ENCODE peak calls at places on chromosomes 5 and 9, in eight cellular contexts. One of them, this sample, is unnamed.

GRCh38 chr9:121574771-121575519 is 75.3 kb upstream of the GGTA1 start:
- DNase-seq in transverse colon: no peak
- DNase-seq in K562: no peak
- DNase-seq in H1: no peak
- DNase-seq in stomach: no peak
- DNase-seq in sigmoid colon: no peak
- DNase-seq in GM12878: no peak
- DNase-seq in suprapubic skin: no peak
- DNase-seq in this sample: no peak

GRCh38 chr9:135805422-135806022 is 101.8 kb downstream of the CAMSAP1 start:
- DNase-seq in H1: peak
- DNase-seq in transverse colon: no peak
- DNase-seq in suprapubic skin: no peak
- DNase-seq in GM12878: no peak
- DNase-seq in stomach: no peak
- DNase-seq in sigmoid colon: no peak
- DNase-seq in K562: no peak
- DNase-seq in this sample: no peak

GRCh38 chr9:113844466-113844865 is 31.6 kb upstream of the ZNF618 start:
- DNase-seq in H1: no peak
- DNase-seq in K562: no peak
- DNase-seq in sigmoid colon: no peak
- DNase-seq in GM12878: no peak
- DNase-seq in suprapubic skin: no peak
- DNase-seq in stomach: no peak
- DNase-seq in transverse colon: no peak
- DNase-seq in this sample: no peak

GRCh38 chr5:6757414-6757969 is 44.3 kb downstream of the TENT4A start:
- DNase-seq in GM12878: no peak
- DNase-seq in sigmoid colon: peak
- DNase-seq in stomach: no peak
- DNase-seq in transverse colon: no peak
- DNase-seq in H1: no peak
- DNase-seq in suprapubic skin: no peak
- DNase-seq in K562: no peak
- DNase-seq in this sample: no peak

GRCh38 chr9:92970467-92970923 is 23.2 kb downstream of the FGD3 start:
- DNase-seq in H1: peak
- DNase-seq in K562: no peak
- DNase-seq in GM12878: no peak
- DNase-seq in sigmoid colon: no peak
- DNase-seq in suprapubic skin: peak
- DNase-seq in transverse colon: no peak
- DNase-seq in stomach: peak
- DNase-seq in this sample: no peak

GRCh38 chr5:150358261-150359095 is 981 bp downstream of the TCOF1 start:
- DNase-seq in sigmoid colon: no peak
- DNase-seq in H1: no peak
- DNase-seq in transverse colon: no peak
- DNase-seq in suprapubic skin: no peak
- DNase-seq in K562: no peak
- DNase-seq in GM12878: no peak
- DNase-seq in stomach: no peak
- DNase-seq in this sample: no peak

GRCh38 chr5:43193171-43193951 is 1.3 kb downstream of the NIM1K start:
- DNase-seq in transverse colon: no peak
- DNase-seq in K562: peak
- DNase-seq in GM12878: no peak
- DNase-seq in H1: no peak
- DNase-seq in sigmoid colon: no peak
- DNase-seq in stomach: no peak
- DNase-seq in suprapubic skin: no peak
- DNase-seq in this sample: no peak

GRCh38 chr5:149581192-149581861 is at the start of gene ARHGEF37:
- DNase-seq in stomach: peak
- DNase-seq in H1: peak
- DNase-seq in sigmoid colon: peak
- DNase-seq in transverse colon: peak
- DNase-seq in suprapubic skin: peak
- DNase-seq in GM12878: no peak
- DNase-seq in K562: no peak
- DNase-seq in this sample: peak

GRCh38 chr5:149082271-149082670 is 19.4 kb upstream of the SH3TC2 start:
- DNase-seq in sigmoid colon: no peak
- DNase-seq in stomach: no peak
- DNase-seq in GM12878: no peak
- DNase-seq in K562: no peak
- DNase-seq in transverse colon: no peak
- DNase-seq in suprapubic skin: no peak
- DNase-seq in H1: no peak
- DNase-seq in this sample: no peak

GRCh38 chr9:79395691-79396558 is 175.8 kb upstream of the TLE4 start:
- DNase-seq in stomach: no peak
- DNase-seq in GM12878: no peak
- DNase-seq in K562: no peak
- DNase-seq in suprapubic skin: no peak
- DNase-seq in transverse colon: no peak
- DNase-seq in H1: no peak
- DNase-seq in sigmoid colon: no peak
- DNase-seq in this sample: no peak

GRCh38 chr9:123796618-123797484 is 133.1 kb downstream of the DENND1A start:
- DNase-seq in transverse colon: no peak
- DNase-seq in K562: no peak
- DNase-seq in H1: no peak
- DNase-seq in suprapubic skin: no peak
- DNase-seq in stomach: no peak
- DNase-seq in GM12878: no peak
- DNase-seq in sigmoid colon: no peak
- DNase-seq in this sample: no peak

GRCh38 chr9:34550681-34551270 is 28.0 kb upstream of the ENHO start:
- DNase-seq in K562: no peak
- DNase-seq in sigmoid colon: peak
- DNase-seq in stomach: no peak
- DNase-seq in GM12878: no peak
- DNase-seq in suprapubic skin: no peak
- DNase-seq in transverse colon: no peak
- DNase-seq in H1: peak
- DNase-seq in this sample: no peak

GRCh38 chr5:44681906-44682305 is 126.8 kb upstream of the MRPS30 start:
- DNase-seq in sigmoid colon: no peak
- DNase-seq in suprapubic skin: no peak
- DNase-seq in transverse colon: no peak
- DNase-seq in stomach: no peak
- DNase-seq in GM12878: no peak
- DNase-seq in H1: no peak
- DNase-seq in K562: no peak
- DNase-seq in this sample: no peak

GRCh38 chr5:54838843-54839242 is 146.6 kb downstream of the ESM1 start:
- DNase-seq in stomach: no peak
- DNase-seq in transverse colon: no peak
- DNase-seq in sigmoid colon: no peak
- DNase-seq in GM12878: no peak
- DNase-seq in suprapubic skin: no peak
- DNase-seq in H1: no peak
- DNase-seq in K562: no peak
- DNase-seq in this sample: no peak

GRCh38 chr5:54841481-54841880 is 143.9 kb downstream of the ESM1 start:
- DNase-seq in H1: no peak
- DNase-seq in transverse colon: no peak
- DNase-seq in sigmoid colon: no peak
- DNase-seq in K562: no peak
- DNase-seq in stomach: no peak
- DNase-seq in suprapubic skin: no peak
- DNase-seq in GM12878: no peak
- DNase-seq in this sample: no peak

GRCh38 chr5:54836959-54837534 is 148.3 kb downstream of the ESM1 start:
- DNase-seq in stomach: no peak
- DNase-seq in suprapubic skin: no peak
- DNase-seq in transverse colon: no peak
- DNase-seq in K562: no peak
- DNase-seq in GM12878: no peak
- DNase-seq in H1: no peak
- DNase-seq in sigmoid colon: no peak
- DNase-seq in this sample: no peak

GRCh38 chr5:54835642-54836041 is 149.8 kb downstream of the ESM1 start:
- DNase-seq in K562: no peak
- DNase-seq in GM12878: no peak
- DNase-seq in stomach: no peak
- DNase-seq in suprapubic skin: no peak
- DNase-seq in transverse colon: no peak
- DNase-seq in H1: no peak
- DNase-seq in sigmoid colon: no peak
- DNase-seq in this sample: no peak

DNA sequence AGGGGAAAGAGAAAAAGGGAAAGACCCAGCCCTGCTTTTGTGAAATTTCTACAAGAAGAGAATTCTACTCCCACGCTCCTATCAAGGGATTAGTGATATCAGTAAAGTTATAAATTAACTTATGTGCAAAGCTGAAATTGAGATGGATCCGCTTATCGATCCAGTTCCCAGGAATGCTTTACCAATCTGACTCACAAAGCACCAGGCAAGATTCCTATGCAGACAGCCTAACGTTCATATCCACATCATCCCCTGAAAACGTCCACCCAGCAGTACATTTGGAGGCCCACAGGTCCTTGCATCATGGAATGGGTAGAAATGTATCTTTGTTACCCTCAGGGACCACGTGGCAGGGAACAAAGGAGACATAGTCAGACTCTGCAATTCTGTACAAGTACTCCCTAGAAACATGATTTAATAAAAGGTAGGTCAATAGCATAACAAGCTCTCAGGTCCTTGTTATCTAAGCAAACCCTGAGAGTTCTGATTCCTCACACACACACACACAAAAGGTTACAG is 147.4 kb downstream of the ESM1 start:
- DNase-seq in H1: no peak
- DNase-seq in transverse colon: no peak
- DNase-seq in suprapubic skin: no peak
- DNase-seq in sigmoid colon: no peak
- DNase-seq in GM12878: no peak
- DNase-seq in K562: no peak
- DNase-seq in stomach: no peak
- DNase-seq in this sample: no peak
- TF ChIP-seq POLR2A in H1: no peak
- TF ChIP-seq POLR2A in transverse colon: no peak
- TF ChIP-seq POLR2A in suprapubic skin: no peak
- TF ChIP-seq POLR2A in sigmoid colon: no peak
- TF ChIP-seq POLR2A in GM12878: no peak
- TF ChIP-seq POLR2A in K562: no peak
- TF ChIP-seq POLR2A in stomach: no peak
- TF ChIP-seq POLR2A in this sample: no peak

GRCh38 chr5:141850183-141850768 is 27.9 kb downstream of the PCDH1 start:
- DNase-seq in suprapubic skin: no peak
- DNase-seq in GM12878: no peak
- DNase-seq in sigmoid colon: no peak
- DNase-seq in transverse colon: no peak
- DNase-seq in K562: peak
- DNase-seq in stomach: no peak
- DNase-seq in H1: no peak
- DNase-seq in this sample: no peak

GRCh38 chr5:141849371-141850182 is 28.6 kb downstream of the PCDH1 start:
- DNase-seq in sigmoid colon: peak
- DNase-seq in K562: peak
- DNase-seq in transverse colon: peak
- DNase-seq in suprapubic skin: peak
- DNase-seq in stomach: peak
- DNase-seq in GM12878: no peak
- DNase-seq in H1: peak
- DNase-seq in this sample: no peak

GRCh38 chr5:141851195-141851874 is 26.9 kb downstream of the PCDH1 start:
- DNase-seq in GM12878: no peak
- DNase-seq in stomach: no peak
- DNase-seq in H1: no peak
- DNase-seq in suprapubic skin: no peak
- DNase-seq in K562: no peak
- DNase-seq in sigmoid colon: no peak
- DNase-seq in transverse colon: no peak
- DNase-seq in this sample: no peak

GRCh38 chr5:141850786-141851185 is 27.4 kb downstream of the PCDH1 start:
- DNase-seq in stomach: no peak
- DNase-seq in transverse colon: no peak
- DNase-seq in H1: peak
- DNase-seq in suprapubic skin: no peak
- DNase-seq in sigmoid colon: no peak
- DNase-seq in K562: peak
- DNase-seq in GM12878: no peak
- DNase-seq in this sample: no peak

GRCh38 chr5:141848771-141849370 is 29.3 kb downstream of the PCDH1 start:
- DNase-seq in K562: peak
- DNase-seq in sigmoid colon: peak
- DNase-seq in H1: peak
- DNase-seq in stomach: peak
- DNase-seq in transverse colon: peak
- DNase-seq in suprapubic skin: no peak
- DNase-seq in GM12878: no peak
- DNase-seq in this sample: no peak
- TF ChIP-seq POLR2AphosphoS5 in K562: no peak
- TF ChIP-seq POLR2AphosphoS5 in sigmoid colon: peak
- TF ChIP-seq POLR2AphosphoS5 in H1: peak
- TF ChIP-seq POLR2AphosphoS5 in stomach: peak
- TF ChIP-seq POLR2AphosphoS5 in transverse colon: peak
- TF ChIP-seq POLR2AphosphoS5 in suprapubic skin: no peak
- TF ChIP-seq POLR2AphosphoS5 in GM12878: no peak
- TF ChIP-seq POLR2AphosphoS5 in this sample: peak

GRCh38 chr5:95660060-95660459 is 13.5 kb downstream of the RFESD start:
- DNase-seq in stomach: no peak
- DNase-seq in K562: no peak
- DNase-seq in transverse colon: no peak
- DNase-seq in H1: no peak
- DNase-seq in suprapubic skin: no peak
- DNase-seq in GM12878: no peak
- DNase-seq in sigmoid colon: no peak
- DNase-seq in this sample: no peak
- TF ChIP-seq EP300 in stomach: no peak
- TF ChIP-seq EP300 in K562: no peak
- TF ChIP-seq EP300 in transverse colon: no peak
- TF ChIP-seq EP300 in H1: no peak
- TF ChIP-seq EP300 in suprapubic skin: no peak
- TF ChIP-seq EP300 in GM12878: no peak
- TF ChIP-seq EP300 in sigmoid colon: no peak
- TF ChIP-seq EP300 in this sample: no peak

DNA sequence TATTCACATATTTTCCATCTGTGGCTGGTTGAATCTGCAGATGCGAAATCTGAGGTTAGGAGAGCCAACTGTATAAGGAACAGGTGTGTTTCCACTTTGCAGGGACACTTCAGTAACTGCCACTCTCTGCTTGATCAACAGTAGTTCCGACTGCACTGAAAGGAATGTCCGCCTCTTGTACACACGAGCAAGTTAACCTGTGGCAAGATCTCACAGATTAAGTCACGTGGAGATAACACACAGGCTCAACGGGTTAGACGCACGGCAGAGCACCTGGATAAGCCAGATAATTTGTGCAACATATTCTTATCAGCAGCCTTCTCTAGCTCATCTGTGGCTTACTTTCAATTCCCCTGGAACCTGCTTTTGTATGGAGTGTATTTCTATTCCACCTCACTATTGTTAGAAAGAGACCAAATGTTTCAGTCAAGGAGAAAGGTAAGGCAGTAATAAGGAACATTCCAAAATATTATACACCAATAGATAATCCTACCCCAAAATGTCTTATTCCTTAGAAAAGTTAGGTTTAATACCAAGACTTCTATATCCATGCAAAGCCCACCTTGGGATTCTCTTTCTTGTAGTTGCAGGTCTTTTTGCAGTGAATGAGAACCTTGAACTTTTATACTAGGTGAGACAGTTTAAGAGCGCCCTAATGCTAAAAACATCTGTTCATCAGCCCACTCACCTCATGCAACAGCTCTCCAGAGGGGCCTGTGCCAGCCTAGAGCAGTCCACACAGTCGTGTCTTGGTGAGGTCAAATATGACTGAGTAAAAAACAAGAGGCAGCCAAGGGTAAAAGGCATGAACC is 6.5 kb upstream of the C9 start:
- DNase-seq in K562: no peak
- DNase-seq in H1: no peak
- DNase-seq in transverse colon: peak
- DNase-seq in suprapubic skin: no peak
- DNase-seq in GM12878: no peak
- DNase-seq in sigmoid colon: no peak
- DNase-seq in stomach: peak
- DNase-seq in this sample: no peak
- TF ChIP-seq POLR2A in K562: no peak
- TF ChIP-seq POLR2A in H1: no peak
- TF ChIP-seq POLR2A in transverse colon: no peak
- TF ChIP-seq POLR2A in suprapubic skin: no peak
- TF ChIP-seq POLR2A in GM12878: no peak
- TF ChIP-seq POLR2A in sigmoid colon: no peak
- TF ChIP-seq POLR2A in stomach: no peak
- TF ChIP-seq POLR2A in this sample: no peak